ENCODE peak calls at places on chromosomes 16 and 17, in five cellular contexts. T is neural progenitor cell, S is lung, U is IMR-90, N is heart left ventricle. X is an unnamed sample. For H3K36me3 and H3K27me3, the result is how much of the 10 kb centered on the place peaks cover.

GRCh38 chr16:48067388-48067787 is 88.4 kb downstream of the ABCC12 start:
- DNase-seq in N (no peak), S (no peak), U (no peak), T (no peak), X (no peak)

GRCh38 chr16:78130950-78131349 is 31.5 kb downstream of the WWOX start:
- DNase-seq in S (no peak), T (no peak), N (no peak), U (no peak), X (no peak)

GRCh38 chr16:69381231-69381630 is 4.6 kb downstream of the TERF2 start:
- DNase-seq in T (no peak), S (no peak), U (peak), N (no peak), X (no peak)

GRCh38 chr16:54169112-54169511 is 117.5 kb downstream of the IRX3 start:
- DNase-seq in T (no peak), U (no peak), S (no peak), N (no peak), X (no peak)

GRCh38 chr17:77110006-77110374 is 30.8 kb upstream of the SEC14L1 start:
- DNase-seq in N (no peak), U (peak), S (no peak), T (peak), X (peak)

GRCh38 chr17:62740066-62740465 is 68.0 kb downstream of the MARCHF10 start:
- DNase-seq in S (no peak), N (peak), T (peak), U (peak), X (no peak)

GRCh38 chr17:40582328-40582901 is 17.1 kb upstream of the CCR7 start:
- DNase-seq in U (no peak), S (peak), T (no peak), N (peak), X (peak)

GRCh38 chr17:65638221-65638940 is 76.9 kb upstream of the AXIN2 start:
- DNase-seq in U (peak), N (no peak), S (no peak), T (no peak), X (no peak)

GRCh38 chr16:46813611-46814010 is 17.4 kb downstream of the C16orf87 start:
- DNase-seq in T (no peak), U (no peak), S (no peak), N (no peak), X (no peak)

GRCh38 chr17:1220346-1220745 is 40.6 kb upstream of the ABR start:
- DNase-seq in U (no peak), N (no peak), T (no peak), S (no peak), X (no peak)

GRCh38 chr16:12111223-12111622 is 134.7 kb downstream of the SNX29 start:
- DNase-seq in U (no peak), N (no peak), T (no peak), S (no peak), X (no peak)

GRCh38 chr16:49597796-49598195 is 224.2 kb downstream of the C16orf78 start:
- DNase-seq in N (no peak), T (no peak), U (no peak), S (no peak), X (no peak)

GRCh38 chr16:57208926-57209325 is 22.8 kb downstream of the RSPRY1 start:
- DNase-seq in U (no peak), N (no peak), T (no peak), S (no peak), X (no peak)
- H3K36me3 ChIP-seq in U (under half), N (half or more), T (under half), S (under half), X (under half)

GRCh38 chr16:55189179-55189578 is 134.8 kb upstream of the IRX6 start:
- DNase-seq in T (no peak), U (no peak), S (no peak), N (no peak), X (no peak)

GRCh38 chr16:55184619-55185018 is 139.4 kb upstream of the IRX6 start:
- DNase-seq in N (no peak), U (no peak), T (no peak), S (no peak), X (no peak)

DNA sequence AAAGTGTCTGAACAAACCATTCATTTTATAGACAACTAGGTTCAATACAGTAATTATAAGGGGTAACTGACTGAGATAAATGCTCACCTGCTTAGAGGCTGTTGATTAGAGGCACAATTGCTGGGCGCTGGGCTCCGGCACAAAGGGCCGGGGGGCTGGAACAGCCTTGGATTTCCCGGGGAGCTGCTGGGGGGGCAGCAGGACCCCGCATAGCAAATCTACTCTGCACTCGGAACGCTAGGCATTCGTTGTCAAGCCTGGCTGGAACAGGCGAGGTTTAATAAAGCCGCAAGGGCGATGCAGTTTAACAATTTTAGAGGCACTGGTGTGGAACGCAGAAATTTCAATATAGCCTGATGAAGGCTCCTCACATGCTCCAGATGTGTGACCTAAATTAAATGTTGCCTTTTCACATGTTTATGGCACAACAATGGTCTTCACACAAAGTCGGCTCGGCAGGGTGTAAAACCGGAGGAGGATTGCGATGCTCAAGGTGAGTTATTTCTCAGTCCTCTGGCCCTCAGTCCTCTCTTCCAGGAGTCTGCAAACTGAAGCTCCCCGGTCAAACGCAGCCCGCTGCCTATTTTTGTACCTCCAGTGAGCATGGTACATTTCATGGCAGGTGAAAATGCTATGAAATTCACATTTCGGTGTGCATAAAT is 133.9 kb upstream of the IRX6 start:
- DNase-seq in U (no peak), N (no peak), S (no peak), T (peak), X (no peak)
- H3K27me3 ChIP-seq in U (under half), N (under half), S (under half), T (under half), X (under half)

DNA sequence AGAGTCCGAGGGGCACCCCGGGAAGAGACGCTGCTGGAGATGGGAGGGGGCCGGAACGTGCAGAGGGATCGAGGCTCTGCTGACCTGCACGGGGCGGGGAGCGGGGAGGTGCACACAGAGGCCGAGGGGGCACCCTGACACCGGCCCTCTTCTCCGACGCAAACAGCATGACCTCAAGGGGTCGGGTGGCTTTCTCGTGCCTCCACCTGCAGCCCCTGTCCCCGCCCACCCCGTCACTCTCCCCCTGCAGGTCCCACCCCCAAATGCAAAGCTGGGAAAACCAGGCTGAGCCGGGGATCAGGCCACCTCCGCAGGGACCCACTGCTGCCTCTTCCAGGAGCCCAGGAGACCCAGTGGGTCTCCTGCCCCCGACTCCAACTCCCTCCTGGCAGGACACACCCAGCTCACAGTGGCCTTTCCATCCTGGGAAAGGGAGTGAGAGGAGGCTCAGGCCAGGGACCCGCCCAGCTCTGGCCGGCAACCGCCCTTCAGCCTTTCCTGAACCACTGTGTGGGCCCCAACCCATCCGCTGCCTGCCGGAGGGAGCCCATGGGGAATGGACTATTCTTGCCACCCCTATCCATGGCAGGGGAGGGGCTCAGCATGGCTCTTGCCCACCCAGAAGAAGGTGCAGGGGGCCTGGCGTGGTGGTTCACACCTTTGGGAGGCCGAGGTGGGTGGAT is 38.7 kb downstream of the CTU2 start:
- DNase-seq in U (no peak), T (peak), N (no peak), S (no peak), X (no peak)
- H3K36me3 ChIP-seq in U (under half), T (under half), N (under half), S (under half), X (under half)

GRCh38 chr17:49903523-49903922 is 55.7 kb upstream of the TAC4 start:
- DNase-seq in U (no peak), N (no peak), T (no peak), S (no peak), X (no peak)
- H3K27me3 ChIP-seq in U (half or more), N (half or more), T (half or more), S (under half), X (under half)